ENCODE peak calls at places on chromosome 13, in nine cellular contexts. One of them, this sample, is unnamed.

GRCh38 chr13:78601124-78601885 is 2.0 kb downstream of the POU4F1 start:
- DNase-seq in hippocampal formation: no peak
- DNase-seq in stimulated activated CD8-positive, alpha-beta memory T cell treated with anti-CD3 and anti-CD28 coated beads, Interleukin-7, amount 100 ng/mL, for 24 hours: no peak
- DNase-seq in pulmonary artery endothelial cell: no peak
- DNase-seq in activated CD4-positive, alpha-beta T cell treated with anti-CD3 and anti-CD28 coated beads, Interleukin-2, amount 50 U/mL, for 1 hour: no peak
- DNase-seq in NCI-H1105: no peak
- DNase-seq in DMS 273 treated with DMSO at 0.1 percent for 48 hours: no peak
- DNase-seq in kidney tubule cell: no peak
- DNase-seq in stimulated activated CD4-positive, alpha-beta T cell treated with anti-CD3 and anti-CD28 coated beads, Interleukin-2, amount 100 ng/mL, for 24 hours: no peak
- DNase-seq in this sample: no peak

GRCh38 chr13:36108342-36108741 is 22.8 kb downstream of the DCLK1 start:
- DNase-seq in hippocampal formation: no peak
- DNase-seq in stimulated activated CD8-positive, alpha-beta memory T cell treated with anti-CD3 and anti-CD28 coated beads, Interleukin-7, amount 100 ng/mL, for 24 hours: no peak
- DNase-seq in pulmonary artery endothelial cell: no peak
- DNase-seq in activated CD4-positive, alpha-beta T cell treated with anti-CD3 and anti-CD28 coated beads, Interleukin-2, amount 50 U/mL, for 1 hour: no peak
- DNase-seq in NCI-H1105: no peak
- DNase-seq in DMS 273 treated with DMSO at 0.1 percent for 48 hours: no peak
- DNase-seq in kidney tubule cell: no peak
- DNase-seq in stimulated activated CD4-positive, alpha-beta T cell treated with anti-CD3 and anti-CD28 coated beads, Interleukin-2, amount 100 ng/mL, for 24 hours: no peak
- DNase-seq in this sample: no peak

GRCh38 chr13:110047511-110047910 is 259.4 kb downstream of the COL4A1 start:
- DNase-seq in hippocampal formation: no peak
- DNase-seq in stimulated activated CD8-positive, alpha-beta memory T cell treated with anti-CD3 and anti-CD28 coated beads, Interleukin-7, amount 100 ng/mL, for 24 hours: no peak
- DNase-seq in pulmonary artery endothelial cell: no peak
- DNase-seq in activated CD4-positive, alpha-beta T cell treated with anti-CD3 and anti-CD28 coated beads, Interleukin-2, amount 50 U/mL, for 1 hour: no peak
- DNase-seq in NCI-H1105: peak; percentile 94
- DNase-seq in DMS 273 treated with DMSO at 0.1 percent for 48 hours: no peak
- DNase-seq in kidney tubule cell: peak; percentile 95
- DNase-seq in stimulated activated CD4-positive, alpha-beta T cell treated with anti-CD3 and anti-CD28 coated beads, Interleukin-2, amount 100 ng/mL, for 24 hours: no peak
- DNase-seq in this sample: no peak

GRCh38 chr13:40149611-40150283 is 494.3 kb downstream of the COG6 start:
- DNase-seq in hippocampal formation: no peak
- DNase-seq in stimulated activated CD8-positive, alpha-beta memory T cell treated with anti-CD3 and anti-CD28 coated beads, Interleukin-7, amount 100 ng/mL, for 24 hours: no peak
- DNase-seq in pulmonary artery endothelial cell: peak; percentile 89
- DNase-seq in activated CD4-positive, alpha-beta T cell treated with anti-CD3 and anti-CD28 coated beads, Interleukin-2, amount 50 U/mL, for 1 hour: no peak
- DNase-seq in NCI-H1105: no peak
- DNase-seq in DMS 273 treated with DMSO at 0.1 percent for 48 hours: no peak
- DNase-seq in kidney tubule cell: peak; percentile 71
- DNase-seq in stimulated activated CD4-positive, alpha-beta T cell treated with anti-CD3 and anti-CD28 coated beads, Interleukin-2, amount 100 ng/mL, for 24 hours: no peak
- DNase-seq in this sample: peak; percentile 82

GRCh38 chr13:43085545-43085944 is 62.2 kb downstream of the DNAJC15 start:
- DNase-seq in hippocampal formation: no peak
- DNase-seq in stimulated activated CD8-positive, alpha-beta memory T cell treated with anti-CD3 and anti-CD28 coated beads, Interleukin-7, amount 100 ng/mL, for 24 hours: no peak
- DNase-seq in pulmonary artery endothelial cell: no peak
- DNase-seq in activated CD4-positive, alpha-beta T cell treated with anti-CD3 and anti-CD28 coated beads, Interleukin-2, amount 50 U/mL, for 1 hour: no peak
- DNase-seq in NCI-H1105: peak; percentile 4
- DNase-seq in DMS 273 treated with DMSO at 0.1 percent for 48 hours: peak; percentile 80
- DNase-seq in kidney tubule cell: peak; percentile 37
- DNase-seq in stimulated activated CD4-positive, alpha-beta T cell treated with anti-CD3 and anti-CD28 coated beads, Interleukin-2, amount 100 ng/mL, for 24 hours: no peak
- DNase-seq in this sample: peak; percentile 12

GRCh38 chr13:28537149-28537548 is 42.2 kb upstream of the FLT1 start:
- DNase-seq in hippocampal formation: no peak
- DNase-seq in stimulated activated CD8-positive, alpha-beta memory T cell treated with anti-CD3 and anti-CD28 coated beads, Interleukin-7, amount 100 ng/mL, for 24 hours: no peak
- DNase-seq in pulmonary artery endothelial cell: no peak
- DNase-seq in activated CD4-positive, alpha-beta T cell treated with anti-CD3 and anti-CD28 coated beads, Interleukin-2, amount 50 U/mL, for 1 hour: no peak
- DNase-seq in NCI-H1105: no peak
- DNase-seq in DMS 273 treated with DMSO at 0.1 percent for 48 hours: no peak
- DNase-seq in kidney tubule cell: no peak
- DNase-seq in stimulated activated CD4-positive, alpha-beta T cell treated with anti-CD3 and anti-CD28 coated beads, Interleukin-2, amount 100 ng/mL, for 24 hours: no peak
- DNase-seq in this sample: peak; percentile 32

GRCh38 chr13:103130681-103131210 is 64.5 kb upstream of the SLC10A2 start:
- DNase-seq in hippocampal formation: no peak
- DNase-seq in stimulated activated CD8-positive, alpha-beta memory T cell treated with anti-CD3 and anti-CD28 coated beads, Interleukin-7, amount 100 ng/mL, for 24 hours: no peak
- DNase-seq in pulmonary artery endothelial cell: no peak
- DNase-seq in activated CD4-positive, alpha-beta T cell treated with anti-CD3 and anti-CD28 coated beads, Interleukin-2, amount 50 U/mL, for 1 hour: no peak
- DNase-seq in NCI-H1105: no peak
- DNase-seq in DMS 273 treated with DMSO at 0.1 percent for 48 hours: no peak
- DNase-seq in kidney tubule cell: peak; percentile 84
- DNase-seq in stimulated activated CD4-positive, alpha-beta T cell treated with anti-CD3 and anti-CD28 coated beads, Interleukin-2, amount 100 ng/mL, for 24 hours: no peak
- DNase-seq in this sample: peak; percentile 65

GRCh38 chr13:90448466-90449037 is 898.9 kb upstream of the MIR17HG start:
- DNase-seq in hippocampal formation: no peak
- DNase-seq in stimulated activated CD8-positive, alpha-beta memory T cell treated with anti-CD3 and anti-CD28 coated beads, Interleukin-7, amount 100 ng/mL, for 24 hours: no peak
- DNase-seq in pulmonary artery endothelial cell: no peak
- DNase-seq in activated CD4-positive, alpha-beta T cell treated with anti-CD3 and anti-CD28 coated beads, Interleukin-2, amount 50 U/mL, for 1 hour: no peak
- DNase-seq in NCI-H1105: no peak
- DNase-seq in DMS 273 treated with DMSO at 0.1 percent for 48 hours: no peak
- DNase-seq in kidney tubule cell: peak; percentile 39
- DNase-seq in stimulated activated CD4-positive, alpha-beta T cell treated with anti-CD3 and anti-CD28 coated beads, Interleukin-2, amount 100 ng/mL, for 24 hours: no peak
- DNase-seq in this sample: no peak

GRCh38 chr13:46339035-46339666 is 47.9 kb downstream of the RUBCNL start:
- DNase-seq in hippocampal formation: no peak
- DNase-seq in stimulated activated CD8-positive, alpha-beta memory T cell treated with anti-CD3 and anti-CD28 coated beads, Interleukin-7, amount 100 ng/mL, for 24 hours: no peak
- DNase-seq in pulmonary artery endothelial cell: no peak
- DNase-seq in activated CD4-positive, alpha-beta T cell treated with anti-CD3 and anti-CD28 coated beads, Interleukin-2, amount 50 U/mL, for 1 hour: no peak
- DNase-seq in NCI-H1105: no peak
- DNase-seq in DMS 273 treated with DMSO at 0.1 percent for 48 hours: no peak
- DNase-seq in kidney tubule cell: peak; percentile 80
- DNase-seq in stimulated activated CD4-positive, alpha-beta T cell treated with anti-CD3 and anti-CD28 coated beads, Interleukin-2, amount 100 ng/mL, for 24 hours: peak; percentile 30
- DNase-seq in this sample: peak; percentile 83

GRCh38 chr13:94444826-94445225 is 34.7 kb downstream of the DCT start:
- DNase-seq in hippocampal formation: no peak
- DNase-seq in stimulated activated CD8-positive, alpha-beta memory T cell treated with anti-CD3 and anti-CD28 coated beads, Interleukin-7, amount 100 ng/mL, for 24 hours: no peak
- DNase-seq in pulmonary artery endothelial cell: no peak
- DNase-seq in activated CD4-positive, alpha-beta T cell treated with anti-CD3 and anti-CD28 coated beads, Interleukin-2, amount 50 U/mL, for 1 hour: no peak
- DNase-seq in NCI-H1105: no peak
- DNase-seq in DMS 273 treated with DMSO at 0.1 percent for 48 hours: no peak
- DNase-seq in kidney tubule cell: no peak
- DNase-seq in stimulated activated CD4-positive, alpha-beta T cell treated with anti-CD3 and anti-CD28 coated beads, Interleukin-2, amount 100 ng/mL, for 24 hours: no peak
- DNase-seq in this sample: no peak

GRCh38 chr13:113490496-113491417 is at the start of gene DCUN1D2:
- DNase-seq in hippocampal formation: peak; percentile 96
- DNase-seq in stimulated activated CD8-positive, alpha-beta memory T cell treated with anti-CD3 and anti-CD28 coated beads, Interleukin-7, amount 100 ng/mL, for 24 hours: peak; percentile 61
- DNase-seq in pulmonary artery endothelial cell: peak; percentile 90
- DNase-seq in activated CD4-positive, alpha-beta T cell treated with anti-CD3 and anti-CD28 coated beads, Interleukin-2, amount 50 U/mL, for 1 hour: peak; percentile 60
- DNase-seq in NCI-H1105: peak; percentile 98
- DNase-seq in DMS 273 treated with DMSO at 0.1 percent for 48 hours: peak; percentile 26
- DNase-seq in kidney tubule cell: peak; percentile 97
- DNase-seq in stimulated activated CD4-positive, alpha-beta T cell treated with anti-CD3 and anti-CD28 coated beads, Interleukin-2, amount 100 ng/mL, for 24 hours: peak; percentile 82
- DNase-seq in this sample: peak; percentile 96

GRCh38 chr13:106867249-106867648 is 299.3 kb upstream of the ARGLU1 start:
- DNase-seq in hippocampal formation: peak; percentile 33
- DNase-seq in stimulated activated CD8-positive, alpha-beta memory T cell treated with anti-CD3 and anti-CD28 coated beads, Interleukin-7, amount 100 ng/mL, for 24 hours: no peak
- DNase-seq in pulmonary artery endothelial cell: peak; percentile 3
- DNase-seq in activated CD4-positive, alpha-beta T cell treated with anti-CD3 and anti-CD28 coated beads, Interleukin-2, amount 50 U/mL, for 1 hour: no peak
- DNase-seq in NCI-H1105: no peak
- DNase-seq in DMS 273 treated with DMSO at 0.1 percent for 48 hours: no peak
- DNase-seq in kidney tubule cell: peak; percentile 25
- DNase-seq in stimulated activated CD4-positive, alpha-beta T cell treated with anti-CD3 and anti-CD28 coated beads, Interleukin-2, amount 100 ng/mL, for 24 hours: no peak
- DNase-seq in this sample: peak; percentile 0

GRCh38 chr13:28100149-28101121 is at the start of gene FLT3:
- DNase-seq in hippocampal formation: no peak
- DNase-seq in stimulated activated CD8-positive, alpha-beta memory T cell treated with anti-CD3 and anti-CD28 coated beads, Interleukin-7, amount 100 ng/mL, for 24 hours: no peak
- DNase-seq in pulmonary artery endothelial cell: no peak
- DNase-seq in activated CD4-positive, alpha-beta T cell treated with anti-CD3 and anti-CD28 coated beads, Interleukin-2, amount 50 U/mL, for 1 hour: peak; percentile 3
- DNase-seq in NCI-H1105: no peak
- DNase-seq in DMS 273 treated with DMSO at 0.1 percent for 48 hours: peak; percentile 3
- DNase-seq in kidney tubule cell: peak; percentile 83
- DNase-seq in stimulated activated CD4-positive, alpha-beta T cell treated with anti-CD3 and anti-CD28 coated beads, Interleukin-2, amount 100 ng/mL, for 24 hours: peak; percentile 63
- DNase-seq in this sample: peak; percentile 55

GRCh38 chr13:113887700-113888201 is 23.9 kb upstream of the GAS6 start:
- DNase-seq in hippocampal formation: no peak
- DNase-seq in stimulated activated CD8-positive, alpha-beta memory T cell treated with anti-CD3 and anti-CD28 coated beads, Interleukin-7, amount 100 ng/mL, for 24 hours: no peak
- DNase-seq in pulmonary artery endothelial cell: no peak
- DNase-seq in activated CD4-positive, alpha-beta T cell treated with anti-CD3 and anti-CD28 coated beads, Interleukin-2, amount 50 U/mL, for 1 hour: no peak
- DNase-seq in NCI-H1105: no peak
- DNase-seq in DMS 273 treated with DMSO at 0.1 percent for 48 hours: no peak
- DNase-seq in kidney tubule cell: peak; percentile 45
- DNase-seq in stimulated activated CD4-positive, alpha-beta T cell treated with anti-CD3 and anti-CD28 coated beads, Interleukin-2, amount 100 ng/mL, for 24 hours: no peak
- DNase-seq in this sample: no peak

GRCh38 chr13:65378943-65379519 is 1851.1 kb downstream of the PCDH9 start:
- DNase-seq in hippocampal formation: no peak
- DNase-seq in stimulated activated CD8-positive, alpha-beta memory T cell treated with anti-CD3 and anti-CD28 coated beads, Interleukin-7, amount 100 ng/mL, for 24 hours: no peak
- DNase-seq in pulmonary artery endothelial cell: no peak
- DNase-seq in activated CD4-positive, alpha-beta T cell treated with anti-CD3 and anti-CD28 coated beads, Interleukin-2, amount 50 U/mL, for 1 hour: no peak
- DNase-seq in NCI-H1105: peak; percentile 11
- DNase-seq in DMS 273 treated with DMSO at 0.1 percent for 48 hours: no peak
- DNase-seq in kidney tubule cell: no peak
- DNase-seq in stimulated activated CD4-positive, alpha-beta T cell treated with anti-CD3 and anti-CD28 coated beads, Interleukin-2, amount 100 ng/mL, for 24 hours: no peak
- DNase-seq in this sample: no peak

GRCh38 chr13:113122571-113123225 is at the start of gene F10:
- DNase-seq in hippocampal formation: no peak
- DNase-seq in stimulated activated CD8-positive, alpha-beta memory T cell treated with anti-CD3 and anti-CD28 coated beads, Interleukin-7, amount 100 ng/mL, for 24 hours: no peak
- DNase-seq in pulmonary artery endothelial cell: no peak
- DNase-seq in activated CD4-positive, alpha-beta T cell treated with anti-CD3 and anti-CD28 coated beads, Interleukin-2, amount 50 U/mL, for 1 hour: no peak
- DNase-seq in NCI-H1105: no peak
- DNase-seq in DMS 273 treated with DMSO at 0.1 percent for 48 hours: no peak
- DNase-seq in kidney tubule cell: peak; percentile 22
- DNase-seq in stimulated activated CD4-positive, alpha-beta T cell treated with anti-CD3 and anti-CD28 coated beads, Interleukin-2, amount 100 ng/mL, for 24 hours: no peak
- DNase-seq in this sample: no peak

GRCh38 chr13:113209336-113209879 is at the start of gene CUL4A:
- DNase-seq in hippocampal formation: peak; percentile 69
- DNase-seq in stimulated activated CD8-positive, alpha-beta memory T cell treated with anti-CD3 and anti-CD28 coated beads, Interleukin-7, amount 100 ng/mL, for 24 hours: peak; percentile 58
- DNase-seq in pulmonary artery endothelial cell: no peak
- DNase-seq in activated CD4-positive, alpha-beta T cell treated with anti-CD3 and anti-CD28 coated beads, Interleukin-2, amount 50 U/mL, for 1 hour: peak; percentile 68
- DNase-seq in NCI-H1105: peak; percentile 82
- DNase-seq in DMS 273 treated with DMSO at 0.1 percent for 48 hours: no peak
- DNase-seq in kidney tubule cell: peak; percentile 82
- DNase-seq in stimulated activated CD4-positive, alpha-beta T cell treated with anti-CD3 and anti-CD28 coated beads, Interleukin-2, amount 100 ng/mL, for 24 hours: peak; percentile 81
- DNase-seq in this sample: peak; percentile 73

GRCh38 chr13:113981201-113981605 is 7.3 kb upstream of the C13orf46 start:
- DNase-seq in hippocampal formation: no peak
- DNase-seq in stimulated activated CD8-positive, alpha-beta memory T cell treated with anti-CD3 and anti-CD28 coated beads, Interleukin-7, amount 100 ng/mL, for 24 hours: no peak
- DNase-seq in pulmonary artery endothelial cell: no peak
- DNase-seq in activated CD4-positive, alpha-beta T cell treated with anti-CD3 and anti-CD28 coated beads, Interleukin-2, amount 50 U/mL, for 1 hour: no peak
- DNase-seq in NCI-H1105: peak; percentile 99
- DNase-seq in DMS 273 treated with DMSO at 0.1 percent for 48 hours: peak; percentile 69
- DNase-seq in kidney tubule cell: peak; percentile 90
- DNase-seq in stimulated activated CD4-positive, alpha-beta T cell treated with anti-CD3 and anti-CD28 coated beads, Interleukin-2, amount 100 ng/mL, for 24 hours: no peak
- DNase-seq in this sample: peak; percentile 81

GRCh38 chr13:91580749-91581148 is 182.3 kb downstream of the GPC5 start:
- DNase-seq in hippocampal formation: no peak
- DNase-seq in stimulated activated CD8-positive, alpha-beta memory T cell treated with anti-CD3 and anti-CD28 coated beads, Interleukin-7, amount 100 ng/mL, for 24 hours: no peak
- DNase-seq in pulmonary artery endothelial cell: no peak
- DNase-seq in activated CD4-positive, alpha-beta T cell treated with anti-CD3 and anti-CD28 coated beads, Interleukin-2, amount 50 U/mL, for 1 hour: no peak
- DNase-seq in NCI-H1105: no peak
- DNase-seq in DMS 273 treated with DMSO at 0.1 percent for 48 hours: no peak
- DNase-seq in kidney tubule cell: no peak
- DNase-seq in stimulated activated CD4-positive, alpha-beta T cell treated with anti-CD3 and anti-CD28 coated beads, Interleukin-2, amount 100 ng/mL, for 24 hours: no peak
- DNase-seq in this sample: no peak

GRCh38 chr13:47678201-47678963 is 322.7 kb downstream of the SUCLA2 start:
- DNase-seq in hippocampal formation: no peak
- DNase-seq in stimulated activated CD8-positive, alpha-beta memory T cell treated with anti-CD3 and anti-CD28 coated beads, Interleukin-7, amount 100 ng/mL, for 24 hours: no peak
- DNase-seq in pulmonary artery endothelial cell: no peak
- DNase-seq in activated CD4-positive, alpha-beta T cell treated with anti-CD3 and anti-CD28 coated beads, Interleukin-2, amount 50 U/mL, for 1 hour: no peak
- DNase-seq in NCI-H1105: no peak
- DNase-seq in DMS 273 treated with DMSO at 0.1 percent for 48 hours: no peak
- DNase-seq in kidney tubule cell: no peak
- DNase-seq in stimulated activated CD4-positive, alpha-beta T cell treated with anti-CD3 and anti-CD28 coated beads, Interleukin-2, amount 100 ng/mL, for 24 hours: no peak
- DNase-seq in this sample: no peak

GRCh38 chr13:30091035-30091434 is 216.3 kb downstream of the KATNAL1 start:
- DNase-seq in hippocampal formation: no peak
- DNase-seq in stimulated activated CD8-positive, alpha-beta memory T cell treated with anti-CD3 and anti-CD28 coated beads, Interleukin-7, amount 100 ng/mL, for 24 hours: no peak
- DNase-seq in pulmonary artery endothelial cell: no peak
- DNase-seq in activated CD4-positive, alpha-beta T cell treated with anti-CD3 and anti-CD28 coated beads, Interleukin-2, amount 50 U/mL, for 1 hour: no peak
- DNase-seq in NCI-H1105: no peak
- DNase-seq in DMS 273 treated with DMSO at 0.1 percent for 48 hours: no peak
- DNase-seq in kidney tubule cell: no peak
- DNase-seq in stimulated activated CD4-positive, alpha-beta T cell treated with anti-CD3 and anti-CD28 coated beads, Interleukin-2, amount 100 ng/mL, for 24 hours: no peak
- DNase-seq in this sample: no peak

GRCh38 chr13:105363747-105364177 is 1171.7 kb downstream of the EFNB2 start:
- DNase-seq in hippocampal formation: no peak
- DNase-seq in stimulated activated CD8-positive, alpha-beta memory T cell treated with anti-CD3 and anti-CD28 coated beads, Interleukin-7, amount 100 ng/mL, for 24 hours: no peak
- DNase-seq in pulmonary artery endothelial cell: no peak
- DNase-seq in activated CD4-positive, alpha-beta T cell treated with anti-CD3 and anti-CD28 coated beads, Interleukin-2, amount 50 U/mL, for 1 hour: no peak
- DNase-seq in NCI-H1105: peak; percentile 93
- DNase-seq in DMS 273 treated with DMSO at 0.1 percent for 48 hours: no peak
- DNase-seq in kidney tubule cell: no peak
- DNase-seq in stimulated activated CD4-positive, alpha-beta T cell treated with anti-CD3 and anti-CD28 coated beads, Interleukin-2, amount 100 ng/mL, for 24 hours: no peak
- DNase-seq in this sample: no peak

GRCh38 chr13:28467886-28468519 is 26.9 kb downstream of the FLT1 start:
- DNase-seq in hippocampal formation: no peak
- DNase-seq in stimulated activated CD8-positive, alpha-beta memory T cell treated with anti-CD3 and anti-CD28 coated beads, Interleukin-7, amount 100 ng/mL, for 24 hours: no peak
- DNase-seq in pulmonary artery endothelial cell: no peak
- DNase-seq in activated CD4-positive, alpha-beta T cell treated with anti-CD3 and anti-CD28 coated beads, Interleukin-2, amount 50 U/mL, for 1 hour: no peak
- DNase-seq in NCI-H1105: no peak
- DNase-seq in DMS 273 treated with DMSO at 0.1 percent for 48 hours: no peak
- DNase-seq in kidney tubule cell: no peak
- DNase-seq in stimulated activated CD4-positive, alpha-beta T cell treated with anti-CD3 and anti-CD28 coated beads, Interleukin-2, amount 100 ng/mL, for 24 hours: no peak
- DNase-seq in this sample: no peak

GRCh38 chr13:28283600-28283999 is 145.3 kb downstream of the PAN3 start:
- DNase-seq in hippocampal formation: no peak
- DNase-seq in stimulated activated CD8-positive, alpha-beta memory T cell treated with anti-CD3 and anti-CD28 coated beads, Interleukin-7, amount 100 ng/mL, for 24 hours: no peak
- DNase-seq in pulmonary artery endothelial cell: no peak
- DNase-seq in activated CD4-positive, alpha-beta T cell treated with anti-CD3 and anti-CD28 coated beads, Interleukin-2, amount 50 U/mL, for 1 hour: no peak
- DNase-seq in NCI-H1105: no peak
- DNase-seq in DMS 273 treated with DMSO at 0.1 percent for 48 hours: no peak
- DNase-seq in kidney tubule cell: no peak
- DNase-seq in stimulated activated CD4-positive, alpha-beta T cell treated with anti-CD3 and anti-CD28 coated beads, Interleukin-2, amount 100 ng/mL, for 24 hours: no peak
- DNase-seq in this sample: no peak

GRCh38 chr13:71017607-71018006 is 849.4 kb downstream of the DACH1 start:
- DNase-seq in hippocampal formation: no peak
- DNase-seq in stimulated activated CD8-positive, alpha-beta memory T cell treated with anti-CD3 and anti-CD28 coated beads, Interleukin-7, amount 100 ng/mL, for 24 hours: no peak
- DNase-seq in pulmonary artery endothelial cell: no peak
- DNase-seq in activated CD4-positive, alpha-beta T cell treated with anti-CD3 and anti-CD28 coated beads, Interleukin-2, amount 50 U/mL, for 1 hour: no peak
- DNase-seq in NCI-H1105: no peak
- DNase-seq in DMS 273 treated with DMSO at 0.1 percent for 48 hours: no peak
- DNase-seq in kidney tubule cell: no peak
- DNase-seq in stimulated activated CD4-positive, alpha-beta T cell treated with anti-CD3 and anti-CD28 coated beads, Interleukin-2, amount 100 ng/mL, for 24 hours: no peak
- DNase-seq in this sample: no peak

GRCh38 chr13:42654760-42655159 is 80.8 kb downstream of the TNFSF11 start:
- DNase-seq in hippocampal formation: no peak
- DNase-seq in stimulated activated CD8-positive, alpha-beta memory T cell treated with anti-CD3 and anti-CD28 coated beads, Interleukin-7, amount 100 ng/mL, for 24 hours: no peak
- DNase-seq in pulmonary artery endothelial cell: no peak
- DNase-seq in activated CD4-positive, alpha-beta T cell treated with anti-CD3 and anti-CD28 coated beads, Interleukin-2, amount 50 U/mL, for 1 hour: no peak
- DNase-seq in NCI-H1105: no peak
- DNase-seq in DMS 273 treated with DMSO at 0.1 percent for 48 hours: no peak
- DNase-seq in kidney tubule cell: no peak
- DNase-seq in stimulated activated CD4-positive, alpha-beta T cell treated with anti-CD3 and anti-CD28 coated beads, Interleukin-2, amount 100 ng/mL, for 24 hours: no peak
- DNase-seq in this sample: no peak

GRCh38 chr13:51452391-51453307 is at the start of gene INTS6:
- DNase-seq in hippocampal formation: peak; percentile 100
- DNase-seq in stimulated activated CD8-positive, alpha-beta memory T cell treated with anti-CD3 and anti-CD28 coated beads, Interleukin-7, amount 100 ng/mL, for 24 hours: peak; percentile 95
- DNase-seq in pulmonary artery endothelial cell: peak; percentile 98
- DNase-seq in activated CD4-positive, alpha-beta T cell treated with anti-CD3 and anti-CD28 coated beads, Interleukin-2, amount 50 U/mL, for 1 hour: peak; percentile 97
- DNase-seq in NCI-H1105: peak; percentile 92
- DNase-seq in DMS 273 treated with DMSO at 0.1 percent for 48 hours: peak; percentile 96
- DNase-seq in kidney tubule cell: peak; percentile 100
- DNase-seq in stimulated activated CD4-positive, alpha-beta T cell treated with anti-CD3 and anti-CD28 coated beads, Interleukin-2, amount 100 ng/mL, for 24 hours: peak; percentile 97
- DNase-seq in this sample: peak; percentile 99

GRCh38 chr13:23578411-23579071 is 8.3 kb downstream of the TNFRSF19 start:
- DNase-seq in hippocampal formation: peak; percentile 58
- DNase-seq in stimulated activated CD8-positive, alpha-beta memory T cell treated with anti-CD3 and anti-CD28 coated beads, Interleukin-7, amount 100 ng/mL, for 24 hours: peak; percentile 33
- DNase-seq in pulmonary artery endothelial cell: no peak
- DNase-seq in activated CD4-positive, alpha-beta T cell treated with anti-CD3 and anti-CD28 coated beads, Interleukin-2, amount 50 U/mL, for 1 hour: peak; percentile 57
- DNase-seq in NCI-H1105: peak; percentile 55
- DNase-seq in DMS 273 treated with DMSO at 0.1 percent for 48 hours: peak; percentile 20
- DNase-seq in kidney tubule cell: peak; percentile 83
- DNase-seq in stimulated activated CD4-positive, alpha-beta T cell treated with anti-CD3 and anti-CD28 coated beads, Interleukin-2, amount 100 ng/mL, for 24 hours: peak; percentile 78
- DNase-seq in this sample: peak; percentile 70

GRCh38 chr13:20519887-20520286 is 5.8 kb downstream of the CRYL1 start:
- DNase-seq in hippocampal formation: no peak
- DNase-seq in stimulated activated CD8-positive, alpha-beta memory T cell treated with anti-CD3 and anti-CD28 coated beads, Interleukin-7, amount 100 ng/mL, for 24 hours: no peak
- DNase-seq in pulmonary artery endothelial cell: no peak
- DNase-seq in activated CD4-positive, alpha-beta T cell treated with anti-CD3 and anti-CD28 coated beads, Interleukin-2, amount 50 U/mL, for 1 hour: no peak
- DNase-seq in NCI-H1105: no peak
- DNase-seq in DMS 273 treated with DMSO at 0.1 percent for 48 hours: no peak
- DNase-seq in kidney tubule cell: peak; percentile 59
- DNase-seq in stimulated activated CD4-positive, alpha-beta T cell treated with anti-CD3 and anti-CD28 coated beads, Interleukin-2, amount 100 ng/mL, for 24 hours: no peak
- DNase-seq in this sample: no peak

GRCh38 chr13:51520524-51520923 is 63.7 kb upstream of the WDFY2 start:
- DNase-seq in hippocampal formation: no peak
- DNase-seq in stimulated activated CD8-positive, alpha-beta memory T cell treated with anti-CD3 and anti-CD28 coated beads, Interleukin-7, amount 100 ng/mL, for 24 hours: no peak
- DNase-seq in pulmonary artery endothelial cell: no peak
- DNase-seq in activated CD4-positive, alpha-beta T cell treated with anti-CD3 and anti-CD28 coated beads, Interleukin-2, amount 50 U/mL, for 1 hour: no peak
- DNase-seq in NCI-H1105: no peak
- DNase-seq in DMS 273 treated with DMSO at 0.1 percent for 48 hours: peak; percentile 31
- DNase-seq in kidney tubule cell: peak; percentile 50
- DNase-seq in stimulated activated CD4-positive, alpha-beta T cell treated with anti-CD3 and anti-CD28 coated beads, Interleukin-2, amount 100 ng/mL, for 24 hours: no peak
- DNase-seq in this sample: peak; percentile 75

GRCh38 chr13:47553329-47553977 is 447.6 kb downstream of the SUCLA2 start:
- DNase-seq in hippocampal formation: no peak
- DNase-seq in stimulated activated CD8-positive, alpha-beta memory T cell treated with anti-CD3 and anti-CD28 coated beads, Interleukin-7, amount 100 ng/mL, for 24 hours: no peak
- DNase-seq in pulmonary artery endothelial cell: no peak
- DNase-seq in activated CD4-positive, alpha-beta T cell treated with anti-CD3 and anti-CD28 coated beads, Interleukin-2, amount 50 U/mL, for 1 hour: no peak
- DNase-seq in NCI-H1105: no peak
- DNase-seq in DMS 273 treated with DMSO at 0.1 percent for 48 hours: no peak
- DNase-seq in kidney tubule cell: no peak
- DNase-seq in stimulated activated CD4-positive, alpha-beta T cell treated with anti-CD3 and anti-CD28 coated beads, Interleukin-2, amount 100 ng/mL, for 24 hours: no peak
- DNase-seq in this sample: no peak

This sample was measured in mammary epithelial cell.